ENCODE peak calls at places on chromosomes 1 and 21, in six cellular contexts. C, E, L, T, N and B are unnamed samples. For H3K27me3, the result is how much of the 10 kb centered on the place peaks cover.

GRCh38 chr1:165637427-165637826 is 6.4 kb downstream of the MGST3 start:
- DNase-seq in C (no peak), E (no peak), L (no peak), T (peak), N (peak), B (no peak)

GRCh38 chr1:35192056-35192852 is 691 bp downstream of the SFPQ start:
- DNase-seq in C (peak), E (peak), L (peak), T (peak), N (no peak), B (peak)

GRCh38 chr1:179867493-179868330 is 9.9 kb downstream of the TOR1AIP2 start:
- DNase-seq in C (no peak), E (no peak), L (peak), T (peak), N (no peak), B (peak)

GRCh38 chr1:93591833-93592635 is 89.6 kb downstream of the BCAR3 start:
- DNase-seq in C (no peak), E (no peak), L (no peak), T (no peak), N (no peak), B (no peak)

GRCh38 chr1:53135735-53136114 is 6.7 kb downstream of the SLC1A7 start:
- DNase-seq in C (no peak), E (no peak), L (no peak), T (peak), N (peak), B (no peak)

GRCh38 chr1:3323021-3323790 is 131.3 kb upstream of the ARHGEF16 start:
- DNase-seq in C (peak), E (no peak), L (no peak), T (no peak), N (no peak), B (no peak)

GRCh38 chr1:45493116-45493697 is 2.2 kb upstream of the TESK2 start:
- DNase-seq in C (no peak), E (no peak), L (peak), T (peak), N (no peak), B (peak)

GRCh38 chr1:231705860-231706553 is 79.4 kb downstream of the DISC1 start:
- DNase-seq in C (no peak), E (no peak), L (no peak), T (no peak), N (no peak), B (no peak)

GRCh38 chr1:3061566-3061965 is 7.4 kb upstream of the PRDM16 start:
- DNase-seq in C (no peak), E (no peak), L (no peak), T (no peak), N (no peak), B (no peak)

GRCh38 chr1:184557423-184558347 is 170.9 kb downstream of the C1orf21 start:
- DNase-seq in C (no peak), E (no peak), L (no peak), T (no peak), N (no peak), B (no peak)

GRCh38 chr1:160542303-160542945 is 19.4 kb upstream of the SLAMF6 start:
- DNase-seq in C (no peak), E (no peak), L (no peak), T (no peak), N (no peak), B (no peak)

GRCh38 chr21:24418671-24419070 is 1188.6 kb downstream of the MRPL39 start:
- DNase-seq in C (no peak), E (no peak), L (no peak), T (no peak), N (no peak), B (no peak)

GRCh38 chr1:16162163-16162822 is 6.4 kb upstream of the EPHA2 start:
- DNase-seq in C (no peak), E (no peak), L (peak), T (no peak), N (no peak), B (peak)

GRCh38 chr1:164785841-164786534 is 227.0 kb downstream of the PBX1 start:
- DNase-seq in C (no peak), E (no peak), L (no peak), T (peak), N (no peak), B (no peak)

GRCh38 chr1:160829766-160830165 is 32.9 kb downstream of the CD244 start:
- DNase-seq in C (no peak), E (no peak), L (no peak), T (no peak), N (no peak), B (no peak)

GRCh38 chr1:32774950-32775634 is 42.1 kb downstream of the YARS1 start:
- DNase-seq in C (no peak), E (peak), L (no peak), T (peak), N (no peak), B (peak)

GRCh38 chr1:72845981-72846380 is 563.6 kb upstream of the NEGR1 start:
- DNase-seq in C (no peak), E (no peak), L (no peak), T (no peak), N (no peak), B (no peak)

GRCh38 chr1:205451759-205452164 is 4.1 kb downstream of the BLACAT1 start:
- DNase-seq in C (no peak), E (no peak), L (no peak), T (no peak), N (no peak), B (peak)

GRCh38 chr21:41137401-41137800 is 30.6 kb upstream of the BACE2 start:
- DNase-seq in C (no peak), E (no peak), L (no peak), T (no peak), N (no peak), B (no peak)

GRCh38 chr1:147273409-147274307 is 31.2 kb downstream of the CHD1L start:
- DNase-seq in C (no peak), E (no peak), L (peak), T (peak), N (peak), B (no peak)

GRCh38 chr1:168155910-168156309 is 19.2 kb upstream of the GPR161 start:
- DNase-seq in C (no peak), E (no peak), L (no peak), T (no peak), N (no peak), B (no peak)

GRCh38 chr21:43646550-43647260 is 12.6 kb downstream of the HSF2BP start:
- DNase-seq in C (peak), E (peak), L (peak), T (peak), N (peak), B (peak)

GRCh38 chr1:181504294-181505115 is 21.2 kb downstream of the CACNA1E start:
- DNase-seq in C (no peak), E (no peak), L (peak), T (peak), N (no peak), B (peak)

GRCh38 chr21:38824124-38824822 is 18.5 kb downstream of the ETS2 start:
- DNase-seq in C (no peak), E (no peak), L (no peak), T (peak), N (peak), B (no peak)

GRCh38 chr21:29151937-29152336 is 21.5 kb downstream of the MAP3K7CL start:
- DNase-seq in C (no peak), E (no peak), L (peak), T (no peak), N (no peak), B (no peak)

DNA sequence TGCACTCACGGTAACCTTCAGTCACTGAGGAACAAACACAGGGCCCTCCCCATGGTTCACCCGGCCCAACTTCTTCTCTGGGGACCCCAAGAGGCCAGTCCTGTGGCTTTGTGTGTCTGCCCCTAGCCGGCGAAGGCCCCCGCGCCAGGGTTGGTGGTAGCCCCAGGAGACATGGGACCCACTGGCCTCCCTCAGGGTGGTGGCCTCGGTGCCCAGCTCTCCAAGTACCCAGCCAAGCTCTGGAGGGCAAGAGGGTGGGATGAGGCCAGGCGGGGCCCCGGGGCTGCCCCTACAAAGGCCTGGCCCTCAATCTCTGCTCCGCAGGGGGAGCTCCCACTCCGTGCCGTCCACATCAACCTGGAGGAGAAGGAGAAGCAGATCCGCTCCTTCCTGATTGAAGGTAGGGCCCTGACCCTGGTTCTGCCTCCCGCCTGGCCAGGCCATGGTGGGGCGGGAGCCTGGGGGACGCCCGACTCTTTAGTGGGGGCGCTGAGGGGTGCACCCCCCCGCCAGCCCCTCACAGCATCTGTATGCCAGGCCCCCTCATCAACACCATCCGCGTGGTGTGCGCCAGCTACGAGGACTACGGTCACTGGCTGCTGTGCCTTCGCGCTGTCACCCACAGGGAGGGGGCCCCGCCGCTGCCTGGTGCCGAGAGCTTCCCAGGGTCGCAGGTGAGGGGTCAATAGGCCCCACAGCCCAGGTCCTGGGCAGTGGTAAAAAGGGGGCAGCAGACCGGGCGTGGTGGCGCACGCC is 5.6 kb downstream of the PLEKHN1 start:
- DNase-seq in C (no peak), E (no peak), L (no peak), T (no peak), N (no peak), B (no peak)
- H3K27me3 ChIP-seq in C (under half), E (under half), L (half or more), T (under half), N (under half), B (half or more)

GRCh38 chr1:227447531-227447990 is 115.8 kb upstream of the ZNF678 start:
- DNase-seq in C (peak), E (peak), L (no peak), T (no peak), N (no peak), B (peak)
- TF ChIP-seq CTCF in C (peak), E (peak), L (peak), T (peak), N (peak), B (peak)

DNA sequence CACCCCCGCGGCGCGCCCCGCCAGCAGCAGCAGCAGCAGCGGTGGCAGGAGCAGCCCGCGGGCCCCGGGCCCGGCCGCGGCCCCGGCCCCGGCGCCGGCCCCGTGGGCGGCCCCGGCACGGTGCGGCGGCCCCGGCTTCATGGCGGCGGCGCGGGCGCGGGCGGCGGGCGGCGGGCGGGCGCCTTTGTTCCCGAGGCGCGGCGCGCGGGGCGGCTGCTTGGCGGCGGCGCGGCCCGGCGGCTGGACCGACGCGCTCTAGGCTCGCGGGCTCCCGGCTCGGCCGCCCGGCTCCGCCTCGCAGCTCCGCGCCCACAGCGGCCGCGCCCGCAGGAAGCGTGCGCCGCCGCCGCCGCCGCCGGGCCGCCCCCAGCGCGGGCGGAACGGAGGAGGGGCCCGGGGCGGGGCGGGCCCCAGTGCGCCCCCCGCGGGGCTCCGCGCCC is at the start of gene SDC3:
- DNase-seq in C (peak), E (no peak), L (peak), T (no peak), N (no peak), B (no peak)
- H3K4me3 ChIP-seq in C (peak), E (peak), L (peak), T (peak), N (peak), B (peak)

GRCh38 chr1:228935855-228936727 is 200.8 kb downstream of the RHOU start:
- DNase-seq in C (no peak), E (no peak), L (no peak), T (no peak), N (no peak), B (no peak)

GRCh38 chr1:228936881-228937280 is 201.6 kb downstream of the RHOU start:
- DNase-seq in C (no peak), E (no peak), L (no peak), T (no peak), N (no peak), B (no peak)

GRCh38 chr1:228937351-228937750 is 202.1 kb downstream of the RHOU start:
- DNase-seq in C (no peak), E (no peak), L (no peak), T (no peak), N (no peak), B (no peak)

GRCh38 chr1:228933753-228934152 is 198.5 kb downstream of the RHOU start:
- DNase-seq in C (no peak), E (no peak), L (no peak), T (no peak), N (no peak), B (no peak)

GRCh38 chr1:228935198-228935663 is 200.0 kb downstream of the RHOU start:
- DNase-seq in C (no peak), E (no peak), L (no peak), T (no peak), N (no peak), B (no peak)
- H3K27me3 ChIP-seq in C (under half), E (under half), L (under half), T (under half), N (under half), B (under half)

GRCh38 chr1:163361123-163361934 is 39.6 kb downstream of the NUF2 start:
- DNase-seq in C (no peak), E (no peak), L (peak), T (no peak), N (no peak), B (peak)
- TF ChIP-seq CTCF in C (peak), E (peak), L (peak), T (peak), N (peak), B (peak)

DNA sequence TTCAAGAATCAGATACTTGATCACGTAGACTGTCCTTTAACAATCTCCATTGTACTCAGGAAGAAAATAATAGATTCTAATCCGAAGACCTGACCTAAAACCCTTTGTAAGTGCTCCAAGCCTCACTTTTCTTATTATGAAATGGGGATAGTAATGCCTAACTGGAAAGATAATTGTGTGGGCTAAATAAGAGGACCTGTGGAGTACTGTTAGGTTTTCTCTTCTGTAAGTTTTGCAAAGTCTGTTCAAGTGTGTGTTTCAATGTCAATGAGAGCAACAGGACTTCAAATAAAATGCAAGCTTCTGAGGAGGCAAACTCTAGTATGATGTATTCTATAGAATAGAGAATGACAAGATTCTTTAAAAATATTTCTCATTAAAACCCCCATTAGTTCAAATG is 348.6 kb downstream of the USP25 start:
- DNase-seq in C (no peak), E (no peak), L (no peak), T (no peak), N (no peak), B (no peak)
- H3K4me3 ChIP-seq in C (no peak), E (no peak), L (no peak), T (no peak), N (no peak), B (no peak)

GRCh38 chr1:58861510-58861909 is 77.7 kb upstream of the JUN start:
- DNase-seq in C (no peak), E (no peak), L (no peak), T (peak), N (no peak), B (no peak)
- H3K27me3 ChIP-seq in C (under half), E (under half), L (under half), T (under half), N (under half), B (under half)

DNA sequence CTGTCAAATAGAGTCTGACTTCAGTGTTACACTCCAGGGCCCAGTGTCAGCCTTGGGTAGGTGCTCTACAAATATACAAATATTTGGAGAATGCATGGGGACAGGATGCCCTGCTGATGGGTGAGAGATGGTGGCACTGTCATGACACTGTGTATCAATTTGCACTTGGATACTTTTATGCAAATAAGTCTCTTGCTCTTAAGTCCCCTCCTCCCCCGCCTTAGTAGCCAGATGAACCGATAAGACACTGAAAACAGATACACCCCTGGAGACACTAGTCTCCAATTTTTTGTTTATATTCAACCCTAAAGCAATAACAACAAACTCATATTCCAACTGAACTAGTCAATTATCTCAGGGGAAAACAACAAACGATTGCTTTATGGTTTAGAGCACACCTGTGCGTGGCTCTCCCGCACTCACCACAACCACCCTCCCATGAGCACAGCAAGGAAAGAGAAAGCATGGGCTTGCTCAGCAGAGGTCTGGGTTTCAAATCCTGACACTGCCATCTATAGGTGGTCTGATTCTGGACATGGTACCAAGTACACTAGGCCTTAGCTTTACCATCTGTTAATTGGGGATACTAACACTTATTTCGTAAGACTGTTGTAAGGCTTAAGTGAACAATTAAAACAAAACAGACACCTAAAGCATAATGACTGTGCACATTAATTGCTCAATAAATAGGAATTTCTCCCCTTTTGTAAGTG is 50.3 kb downstream of the HIVEP3 start:
- DNase-seq in C (no peak), E (no peak), L (no peak), T (no peak), N (no peak), B (no peak)
- TF ChIP-seq CTCF in C (no peak), E (peak), L (no peak), T (no peak), N (no peak), B (peak)

DNA sequence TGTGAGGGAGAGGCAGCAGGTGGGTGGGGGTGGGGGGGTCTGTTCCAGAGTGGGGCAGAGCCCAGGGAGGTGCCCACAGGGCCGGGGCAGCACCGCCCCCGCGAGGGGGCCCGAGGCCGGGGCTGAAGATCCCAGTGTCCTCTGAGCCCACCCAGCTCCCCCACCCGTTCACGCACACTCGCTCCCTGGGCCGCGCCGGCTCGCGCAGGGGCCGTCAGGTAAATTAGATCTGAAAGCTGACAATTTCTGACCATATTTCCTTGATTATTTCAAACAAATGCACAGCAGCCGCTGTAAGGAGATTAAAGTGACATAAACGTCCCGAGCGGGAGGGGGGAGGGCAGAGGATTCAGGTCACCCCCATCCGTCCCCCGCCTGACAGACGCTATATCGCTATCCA is 118.1 kb downstream of the CASZ1 start:
- DNase-seq in C (no peak), E (no peak), L (no peak), T (no peak), N (no peak), B (no peak)
- H3K4me3 ChIP-seq in C (no peak), E (no peak), L (no peak), T (no peak), N (no peak), B (no peak)